ENCODE peak calls at places on chromosomes 13 and 19, in ten cellular contexts. One of them, this sample, is unnamed.

GRCh38 chr13:54445865-54446264 is 1417.3 kb downstream of the OLFM4 start:
- DNase-seq in lower leg skin: no peak
- DNase-seq in T-cell: no peak
- DNase-seq in anterior cingulate cortex: no peak
- DNase-seq in stimulated activated CD8-positive, alpha-beta memory T cell treated with anti-CD3 and anti-CD28 coated beads, Interleukin-15, amount 100 ng/mL, for 24 hours: no peak
- DNase-seq in activated naive CD8-positive, alpha-beta T cell treated with anti-CD3 and anti-CD28 coated beads for 36 hours: no peak
- DNase-seq in DMS 273 treated with DMSO at 0.1 percent for 48 hours: no peak
- DNase-seq in endodermal cell: no peak
- DNase-seq in stimulated activated naive CD4-positive, alpha-beta T cell treated with Interleukin-2 at 50 U/mL for 16 hours: no peak
- DNase-seq in A549: no peak
- DNase-seq in this sample: no peak

GRCh38 chr13:46572758-46573384 is 19.9 kb downstream of the LRCH1 start:
- DNase-seq in stimulated activated CD8-positive, alpha-beta memory T cell treated with anti-CD3 and anti-CD28 coated beads, Interleukin-15, amount 100 ng/mL, for 24 hours: no peak
- DNase-seq in endodermal cell: no peak
- DNase-seq in T-cell: no peak
- DNase-seq in DMS 273 treated with DMSO at 0.1 percent for 48 hours: no peak
- DNase-seq in A549: no peak
- DNase-seq in lower leg skin: no peak
- DNase-seq in anterior cingulate cortex: no peak
- DNase-seq in stimulated activated naive CD4-positive, alpha-beta T cell treated with Interleukin-2 at 50 U/mL for 16 hours: no peak
- DNase-seq in activated naive CD8-positive, alpha-beta T cell treated with anti-CD3 and anti-CD28 coated beads for 36 hours: no peak
- DNase-seq in this sample: no peak

GRCh38 chr13:114118086-114118762 is 14.2 kb downstream of the RASA3 start:
- DNase-seq in activated naive CD8-positive, alpha-beta T cell treated with anti-CD3 and anti-CD28 coated beads for 36 hours: peak; percentile 39
- DNase-seq in DMS 273 treated with DMSO at 0.1 percent for 48 hours: no peak
- DNase-seq in lower leg skin: no peak
- DNase-seq in stimulated activated naive CD4-positive, alpha-beta T cell treated with Interleukin-2 at 50 U/mL for 16 hours: peak; percentile 20
- DNase-seq in A549: no peak
- DNase-seq in stimulated activated CD8-positive, alpha-beta memory T cell treated with anti-CD3 and anti-CD28 coated beads, Interleukin-15, amount 100 ng/mL, for 24 hours: no peak
- DNase-seq in endodermal cell: no peak
- DNase-seq in anterior cingulate cortex: no peak
- DNase-seq in T-cell: no peak
- DNase-seq in this sample: no peak

GRCh38 chr13:21884299-21884878 is 213.5 kb downstream of the FGF9 start:
- DNase-seq in anterior cingulate cortex: no peak
- DNase-seq in lower leg skin: no peak
- DNase-seq in stimulated activated CD8-positive, alpha-beta memory T cell treated with anti-CD3 and anti-CD28 coated beads, Interleukin-15, amount 100 ng/mL, for 24 hours: no peak
- DNase-seq in T-cell: no peak
- DNase-seq in endodermal cell: no peak
- DNase-seq in activated naive CD8-positive, alpha-beta T cell treated with anti-CD3 and anti-CD28 coated beads for 36 hours: no peak
- DNase-seq in DMS 273 treated with DMSO at 0.1 percent for 48 hours: no peak
- DNase-seq in A549: no peak
- DNase-seq in stimulated activated naive CD4-positive, alpha-beta T cell treated with Interleukin-2 at 50 U/mL for 16 hours: no peak
- DNase-seq in this sample: no peak

GRCh38 chr13:19622189-19622588 is 11.3 kb upstream of the MPHOSPH8 start:
- DNase-seq in endodermal cell: no peak
- DNase-seq in A549: no peak
- DNase-seq in activated naive CD8-positive, alpha-beta T cell treated with anti-CD3 and anti-CD28 coated beads for 36 hours: no peak
- DNase-seq in DMS 273 treated with DMSO at 0.1 percent for 48 hours: no peak
- DNase-seq in anterior cingulate cortex: no peak
- DNase-seq in T-cell: no peak
- DNase-seq in stimulated activated naive CD4-positive, alpha-beta T cell treated with Interleukin-2 at 50 U/mL for 16 hours: no peak
- DNase-seq in lower leg skin: no peak
- DNase-seq in stimulated activated CD8-positive, alpha-beta memory T cell treated with anti-CD3 and anti-CD28 coated beads, Interleukin-15, amount 100 ng/mL, for 24 hours: no peak
- DNase-seq in this sample: no peak

GRCh38 chr19:46288896-46289588 is 7.8 kb upstream of the HIF3A start:
- DNase-seq in activated naive CD8-positive, alpha-beta T cell treated with anti-CD3 and anti-CD28 coated beads for 36 hours: no peak
- DNase-seq in anterior cingulate cortex: no peak
- DNase-seq in endodermal cell: no peak
- DNase-seq in stimulated activated CD8-positive, alpha-beta memory T cell treated with anti-CD3 and anti-CD28 coated beads, Interleukin-15, amount 100 ng/mL, for 24 hours: no peak
- DNase-seq in T-cell: no peak
- DNase-seq in lower leg skin: no peak
- DNase-seq in A549: peak; percentile 74
- DNase-seq in stimulated activated naive CD4-positive, alpha-beta T cell treated with Interleukin-2 at 50 U/mL for 16 hours: no peak
- DNase-seq in DMS 273 treated with DMSO at 0.1 percent for 48 hours: peak; percentile 3
- DNase-seq in this sample: no peak

GRCh38 chr13:65155861-65156260 is 2074.3 kb downstream of the PCDH9 start:
- DNase-seq in endodermal cell: no peak
- DNase-seq in stimulated activated CD8-positive, alpha-beta memory T cell treated with anti-CD3 and anti-CD28 coated beads, Interleukin-15, amount 100 ng/mL, for 24 hours: no peak
- DNase-seq in activated naive CD8-positive, alpha-beta T cell treated with anti-CD3 and anti-CD28 coated beads for 36 hours: no peak
- DNase-seq in stimulated activated naive CD4-positive, alpha-beta T cell treated with Interleukin-2 at 50 U/mL for 16 hours: no peak
- DNase-seq in lower leg skin: no peak
- DNase-seq in DMS 273 treated with DMSO at 0.1 percent for 48 hours: no peak
- DNase-seq in anterior cingulate cortex: no peak
- DNase-seq in T-cell: no peak
- DNase-seq in A549: no peak
- DNase-seq in this sample: no peak

GRCh38 chr13:48641404-48641803 is 12.3 kb upstream of the CYSLTR2 start:
- DNase-seq in DMS 273 treated with DMSO at 0.1 percent for 48 hours: no peak
- DNase-seq in anterior cingulate cortex: no peak
- DNase-seq in stimulated activated naive CD4-positive, alpha-beta T cell treated with Interleukin-2 at 50 U/mL for 16 hours: no peak
- DNase-seq in T-cell: no peak
- DNase-seq in activated naive CD8-positive, alpha-beta T cell treated with anti-CD3 and anti-CD28 coated beads for 36 hours: no peak
- DNase-seq in A549: no peak
- DNase-seq in stimulated activated CD8-positive, alpha-beta memory T cell treated with anti-CD3 and anti-CD28 coated beads, Interleukin-15, amount 100 ng/mL, for 24 hours: no peak
- DNase-seq in lower leg skin: no peak
- DNase-seq in endodermal cell: no peak
- DNase-seq in this sample: no peak

GRCh38 chr19:14383556-14383897 is 2.3 kb downstream of the ADGRE5 start:
- DNase-seq in anterior cingulate cortex: no peak
- DNase-seq in activated naive CD8-positive, alpha-beta T cell treated with anti-CD3 and anti-CD28 coated beads for 36 hours: no peak
- DNase-seq in A549: no peak
- DNase-seq in lower leg skin: no peak
- DNase-seq in T-cell: no peak
- DNase-seq in stimulated activated CD8-positive, alpha-beta memory T cell treated with anti-CD3 and anti-CD28 coated beads, Interleukin-15, amount 100 ng/mL, for 24 hours: no peak
- DNase-seq in stimulated activated naive CD4-positive, alpha-beta T cell treated with Interleukin-2 at 50 U/mL for 16 hours: no peak
- DNase-seq in DMS 273 treated with DMSO at 0.1 percent for 48 hours: no peak
- DNase-seq in endodermal cell: no peak
- DNase-seq in this sample: no peak

GRCh38 chr19:43524922-43525835 is 1.8 kb downstream of the ETHE1 start:
- DNase-seq in stimulated activated naive CD4-positive, alpha-beta T cell treated with Interleukin-2 at 50 U/mL for 16 hours: peak; percentile 17
- DNase-seq in DMS 273 treated with DMSO at 0.1 percent for 48 hours: no peak
- DNase-seq in lower leg skin: peak; percentile 69
- DNase-seq in endodermal cell: peak; percentile 79
- DNase-seq in anterior cingulate cortex: no peak
- DNase-seq in activated naive CD8-positive, alpha-beta T cell treated with anti-CD3 and anti-CD28 coated beads for 36 hours: peak; percentile 26
- DNase-seq in stimulated activated CD8-positive, alpha-beta memory T cell treated with anti-CD3 and anti-CD28 coated beads, Interleukin-15, amount 100 ng/mL, for 24 hours: no peak
- DNase-seq in A549: peak; percentile 71
- DNase-seq in T-cell: no peak
- DNase-seq in this sample: peak; percentile 76

GRCh38 chr19:30046522-30046921 is 104.5 kb downstream of the URI1 start:
- DNase-seq in stimulated activated naive CD4-positive, alpha-beta T cell treated with Interleukin-2 at 50 U/mL for 16 hours: no peak
- DNase-seq in A549: no peak
- DNase-seq in lower leg skin: no peak
- DNase-seq in DMS 273 treated with DMSO at 0.1 percent for 48 hours: no peak
- DNase-seq in T-cell: no peak
- DNase-seq in anterior cingulate cortex: no peak
- DNase-seq in endodermal cell: peak; percentile 67
- DNase-seq in activated naive CD8-positive, alpha-beta T cell treated with anti-CD3 and anti-CD28 coated beads for 36 hours: no peak
- DNase-seq in stimulated activated CD8-positive, alpha-beta memory T cell treated with anti-CD3 and anti-CD28 coated beads, Interleukin-15, amount 100 ng/mL, for 24 hours: no peak
- DNase-seq in this sample: no peak

GRCh38 chr13:79459906-79460305 is 21.0 kb upstream of the NDFIP2 start:
- DNase-seq in endodermal cell: no peak
- DNase-seq in A549: no peak
- DNase-seq in stimulated activated CD8-positive, alpha-beta memory T cell treated with anti-CD3 and anti-CD28 coated beads, Interleukin-15, amount 100 ng/mL, for 24 hours: no peak
- DNase-seq in lower leg skin: no peak
- DNase-seq in DMS 273 treated with DMSO at 0.1 percent for 48 hours: no peak
- DNase-seq in T-cell: no peak
- DNase-seq in activated naive CD8-positive, alpha-beta T cell treated with anti-CD3 and anti-CD28 coated beads for 36 hours: no peak
- DNase-seq in stimulated activated naive CD4-positive, alpha-beta T cell treated with Interleukin-2 at 50 U/mL for 16 hours: no peak
- DNase-seq in anterior cingulate cortex: no peak
- DNase-seq in this sample: no peak

GRCh38 chr19:39705578-39706188 is 1.4 kb downstream of the LGALS14 start:
- DNase-seq in endodermal cell: no peak
- DNase-seq in T-cell: no peak
- DNase-seq in A549: no peak
- DNase-seq in activated naive CD8-positive, alpha-beta T cell treated with anti-CD3 and anti-CD28 coated beads for 36 hours: peak; percentile 20
- DNase-seq in DMS 273 treated with DMSO at 0.1 percent for 48 hours: no peak
- DNase-seq in stimulated activated CD8-positive, alpha-beta memory T cell treated with anti-CD3 and anti-CD28 coated beads, Interleukin-15, amount 100 ng/mL, for 24 hours: no peak
- DNase-seq in anterior cingulate cortex: no peak
- DNase-seq in stimulated activated naive CD4-positive, alpha-beta T cell treated with Interleukin-2 at 50 U/mL for 16 hours: no peak
- DNase-seq in lower leg skin: no peak
- DNase-seq in this sample: no peak

GRCh38 chr13:106348032-106348431 is 187.4 kb downstream of the EFNB2 start:
- DNase-seq in DMS 273 treated with DMSO at 0.1 percent for 48 hours: no peak
- DNase-seq in endodermal cell: peak; percentile 53
- DNase-seq in A549: no peak
- DNase-seq in T-cell: no peak
- DNase-seq in anterior cingulate cortex: no peak
- DNase-seq in lower leg skin: no peak
- DNase-seq in stimulated activated naive CD4-positive, alpha-beta T cell treated with Interleukin-2 at 50 U/mL for 16 hours: no peak
- DNase-seq in activated naive CD8-positive, alpha-beta T cell treated with anti-CD3 and anti-CD28 coated beads for 36 hours: no peak
- DNase-seq in stimulated activated CD8-positive, alpha-beta memory T cell treated with anti-CD3 and anti-CD28 coated beads, Interleukin-15, amount 100 ng/mL, for 24 hours: no peak
- DNase-seq in this sample: no peak

GRCh38 chr19:1066251-1066747 is 668 bp upstream of the ARHGAP45 start:
- DNase-seq in T-cell: no peak
- DNase-seq in A549: no peak
- DNase-seq in stimulated activated naive CD4-positive, alpha-beta T cell treated with Interleukin-2 at 50 U/mL for 16 hours: no peak
- DNase-seq in endodermal cell: peak; percentile 79
- DNase-seq in activated naive CD8-positive, alpha-beta T cell treated with anti-CD3 and anti-CD28 coated beads for 36 hours: no peak
- DNase-seq in stimulated activated CD8-positive, alpha-beta memory T cell treated with anti-CD3 and anti-CD28 coated beads, Interleukin-15, amount 100 ng/mL, for 24 hours: no peak
- DNase-seq in lower leg skin: no peak
- DNase-seq in DMS 273 treated with DMSO at 0.1 percent for 48 hours: no peak
- DNase-seq in anterior cingulate cortex: no peak
- DNase-seq in this sample: peak; percentile 75

GRCh38 chr19:55147408-55148251 is 1.4 kb downstream of the TNNT1 start:
- DNase-seq in stimulated activated naive CD4-positive, alpha-beta T cell treated with Interleukin-2 at 50 U/mL for 16 hours: no peak
- DNase-seq in stimulated activated CD8-positive, alpha-beta memory T cell treated with anti-CD3 and anti-CD28 coated beads, Interleukin-15, amount 100 ng/mL, for 24 hours: no peak
- DNase-seq in activated naive CD8-positive, alpha-beta T cell treated with anti-CD3 and anti-CD28 coated beads for 36 hours: no peak
- DNase-seq in endodermal cell: peak; percentile 68
- DNase-seq in DMS 273 treated with DMSO at 0.1 percent for 48 hours: no peak
- DNase-seq in T-cell: no peak
- DNase-seq in anterior cingulate cortex: no peak
- DNase-seq in lower leg skin: no peak
- DNase-seq in A549: no peak
- DNase-seq in this sample: no peak

GRCh38 chr19:5563008-5563431 is 4.7 kb downstream of the TINCR start:
- DNase-seq in stimulated activated CD8-positive, alpha-beta memory T cell treated with anti-CD3 and anti-CD28 coated beads, Interleukin-15, amount 100 ng/mL, for 24 hours: no peak
- DNase-seq in lower leg skin: no peak
- DNase-seq in DMS 273 treated with DMSO at 0.1 percent for 48 hours: no peak
- DNase-seq in endodermal cell: peak; percentile 78
- DNase-seq in activated naive CD8-positive, alpha-beta T cell treated with anti-CD3 and anti-CD28 coated beads for 36 hours: no peak
- DNase-seq in stimulated activated naive CD4-positive, alpha-beta T cell treated with Interleukin-2 at 50 U/mL for 16 hours: no peak
- DNase-seq in A549: no peak
- DNase-seq in T-cell: no peak
- DNase-seq in anterior cingulate cortex: no peak
- DNase-seq in this sample: no peak

GRCh38 chr19:18203408-18203862 is 407 bp downstream of the RAB3A start:
- DNase-seq in lower leg skin: no peak
- DNase-seq in A549: no peak
- DNase-seq in anterior cingulate cortex: peak; percentile 44
- DNase-seq in stimulated activated CD8-positive, alpha-beta memory T cell treated with anti-CD3 and anti-CD28 coated beads, Interleukin-15, amount 100 ng/mL, for 24 hours: no peak
- DNase-seq in endodermal cell: no peak
- DNase-seq in T-cell: no peak
- DNase-seq in DMS 273 treated with DMSO at 0.1 percent for 48 hours: no peak
- DNase-seq in stimulated activated naive CD4-positive, alpha-beta T cell treated with Interleukin-2 at 50 U/mL for 16 hours: peak; percentile 57
- DNase-seq in activated naive CD8-positive, alpha-beta T cell treated with anti-CD3 and anti-CD28 coated beads for 36 hours: no peak
- DNase-seq in this sample: peak; percentile 77

This sample was measured in lower lobe of right lung.